ENCODE peak calls at places on chromosomes 5 and 9, in five cellular contexts. E is Jurkat, Clone E6-1; K is HCT116; Q is brain microvascular endothelial cell; Y is NCI-H510A treated with DMSO at 0.1 percent for 48 hours. H is an unnamed sample.

GRCh38 chr5:15703901-15704300 is 203.9 kb downstream of the FBXL7 start:
- DNase-seq in E (no peak), K (no peak), Q (no peak), Y (no peak), H (no peak)

GRCh38 chr9:98808879-98809278 is 1.4 kb downstream of the GALNT12 start:
- DNase-seq in E (no peak), K (no peak), Q (no peak), Y (no peak), H (no peak)

GRCh38 chr5:353599-354580 is 32.4 kb downstream of the AHRR start:
- DNase-seq in E (no peak), K (no peak), Q (no peak), Y (no peak), H (no peak)

GRCh38 chr9:98455957-98456621 is 200.6 kb upstream of the TBC1D2 start:
- DNase-seq in E (no peak), K (no peak), Q (peak; percentile 54), Y (no peak), H (no peak)

GRCh38 chr5:65946198-65946745 is 19.9 kb downstream of the ERBIN start:
- DNase-seq in E (no peak), K (no peak), Q (no peak), Y (no peak), H (no peak)

GRCh38 chr5:168104811-168105481 is 186.5 kb upstream of the WWC1 start:
- DNase-seq in E (no peak), K (no peak), Q (no peak), Y (no peak), H (no peak)

GRCh38 chr5:59745422-59745863 is 148.1 kb downstream of the PDE4D start:
- DNase-seq in E (no peak), K (no peak), Q (peak; percentile 91), Y (no peak), H (no peak)

GRCh38 chr9:32832354-32832753 is 49.0 kb downstream of the TMEM215 start:
- DNase-seq in E (no peak), K (no peak), Q (no peak), Y (no peak), H (no peak)

GRCh38 chr5:174581483-174581882 is 142.9 kb upstream of the MSX2 start:
- DNase-seq in E (peak; percentile 19), K (no peak), Q (no peak), Y (no peak), H (no peak)

GRCh38 chr5:123209163-123210013 is 120.3 kb downstream of the PRDM6 start:
- DNase-seq in E (no peak), K (peak; percentile 48), Q (peak; percentile 93), Y (no peak), H (no peak)

GRCh38 chr9:7243838-7244237 is 486.1 kb downstream of the KDM4C start:
- DNase-seq in E (no peak), K (no peak), Q (no peak), Y (peak; percentile 49), H (peak; percentile 57)

GRCh38 chr9:76027426-76027825 is 137.0 kb downstream of the PCSK5 start:
- DNase-seq in E (peak; percentile 87), K (no peak), Q (no peak), Y (no peak), H (no peak)

GRCh38 chr5:64693636-64694035 is 3.3 kb downstream of the SHISAL2B start:
- DNase-seq in E (no peak), K (no peak), Q (no peak), Y (no peak), H (no peak)

GRCh38 chr5:128035689-128036088 is 47.9 kb upstream of the SLC12A2 start:
- DNase-seq in E (no peak), K (no peak), Q (no peak), Y (no peak), H (no peak)

GRCh38 chr9:36779582-36779981 is 206.9 kb downstream of the MELK start:
- DNase-seq in E (no peak), K (no peak), Q (no peak), Y (no peak), H (no peak)

GRCh38 chr9:130328349-130328801 is 62.8 kb downstream of the HMCN2 start:
- DNase-seq in E (no peak), K (no peak), Q (no peak), Y (no peak), H (no peak)

GRCh38 chr5:112210430-112211005 is 208.6 kb downstream of the EPB41L4A start:
- DNase-seq in E (no peak), K (peak; percentile 16), Q (peak; percentile 40), Y (peak; percentile 28), H (peak; percentile 7)

GRCh38 chr9:81028504-81028903 is 660.8 kb downstream of the TLE1 start:
- DNase-seq in E (no peak), K (peak; percentile 42), Q (peak; percentile 92), Y (no peak), H (no peak)

GRCh38 chr5:58764199-58764598 is 181.3 kb downstream of the RAB3C start:
- DNase-seq in E (no peak), K (no peak), Q (no peak), Y (no peak), H (no peak)

GRCh38 chr5:150044334-150044681 is 42.0 kb downstream of the CSF1R start:
- DNase-seq in E (no peak), K (no peak), Q (peak; percentile 84), Y (no peak), H (no peak)

GRCh38 chr5:132686193-132686592 is 12.4 kb downstream of the IL4 start:
- DNase-seq in E (no peak), K (no peak), Q (no peak), Y (no peak), H (no peak)

GRCh38 chr9:2085719-2086515 is 70.8 kb downstream of the SMARCA2 start:
- DNase-seq in E (no peak), K (no peak), Q (peak; percentile 3), Y (no peak), H (no peak)

GRCh38 chr5:78586251-78586650 is 62.3 kb downstream of the LHFPL2 start:
- DNase-seq in E (peak; percentile 87), K (no peak), Q (peak; percentile 100), Y (no peak), H (no peak)

GRCh38 chr5:128111818-128112448 is 28.4 kb downstream of the SLC12A2 start:
- DNase-seq in E (peak; percentile 57), K (no peak), Q (peak; percentile 59), Y (no peak), H (no peak)

GRCh38 chr9:123481209-123481865 is 125.3 kb downstream of the CRB2 start:
- DNase-seq in E (no peak), K (no peak), Q (no peak), Y (no peak), H (no peak)

GRCh38 chr9:96027271-96028131 is 152.0 kb downstream of the ERCC6L2 start:
- DNase-seq in E (no peak), K (no peak), Q (no peak), Y (no peak), H (no peak)

GRCh38 chr9:10562581-10563343 is 50.0 kb downstream of the PTPRD start:
- DNase-seq in E (no peak), K (no peak), Q (peak; percentile 41), Y (no peak), H (no peak)

GRCh38 chr9:113520109-113520642 is 56.6 kb downstream of the RGS3 start:
- DNase-seq in E (no peak), K (no peak), Q (peak; percentile 73), Y (no peak), H (no peak)

GRCh38 chr5:137604348-137605095 is 105.4 kb upstream of the SPOCK1 start:
- DNase-seq in E (no peak), K (no peak), Q (no peak), Y (peak; percentile 32), H (peak; percentile 9)

GRCh38 chr9:104279535-104280215 is 185.6 kb downstream of the SMC2 start:
- DNase-seq in E (no peak), K (no peak), Q (no peak), Y (no peak), H (no peak)

H was measured in NCI-H774.